ENCODE peak calls at places on chromosome 1, in four cellular contexts. One of them, this sample, is unnamed. For H3K27me3 and H3K36me3, the result is how much of the 10 kb centered on the place peaks cover.

GRCh38 chr1:56375184-56375837 is 204.1 kb downstream of the PLPP3 start:
- DNase-seq in MM.1S: no peak
- DNase-seq in lower lobe of right lung: no peak
- DNase-seq in aorta: no peak
- DNase-seq in this sample: peak

GRCh38 chr1:230327892-230328284 is 98.2 kb downstream of the PGBD5 start:
- DNase-seq in MM.1S: no peak
- DNase-seq in lower lobe of right lung: no peak
- DNase-seq in aorta: no peak
- DNase-seq in this sample: no peak

GRCh38 chr1:8004113-8004802 is 21.9 kb downstream of the ERRFI1 start:
- DNase-seq in MM.1S: no peak
- DNase-seq in lower lobe of right lung: no peak
- DNase-seq in aorta: no peak
- DNase-seq in this sample: no peak

GRCh38 chr1:243390315-243390875 is 134.6 kb downstream of the SDCCAG8 start:
- DNase-seq in MM.1S: no peak
- DNase-seq in lower lobe of right lung: no peak
- DNase-seq in aorta: no peak
- DNase-seq in this sample: no peak

GRCh38 chr1:52209429-52209828 is 67.5 kb downstream of the ZFYVE9 start:
- DNase-seq in MM.1S: no peak
- DNase-seq in lower lobe of right lung: no peak
- DNase-seq in aorta: no peak
- DNase-seq in this sample: peak

GRCh38 chr1:119298687-119299086 is 69.9 kb upstream of the HAO2 start:
- DNase-seq in MM.1S: peak
- DNase-seq in lower lobe of right lung: no peak
- DNase-seq in aorta: no peak
- DNase-seq in this sample: peak

GRCh38 chr1:11581455-11581854 is 72.8 kb downstream of the FBXO2 start:
- DNase-seq in MM.1S: no peak
- DNase-seq in lower lobe of right lung: no peak
- DNase-seq in aorta: peak
- DNase-seq in this sample: no peak

GRCh38 chr1:13965770-13966398 is 265.9 kb downstream of the PRDM2 start:
- DNase-seq in MM.1S: peak
- DNase-seq in lower lobe of right lung: no peak
- DNase-seq in aorta: no peak
- DNase-seq in this sample: peak

GRCh38 chr1:227789042-227789880 is 26.2 kb upstream of the PRSS38 start:
- DNase-seq in MM.1S: no peak
- DNase-seq in lower lobe of right lung: no peak
- DNase-seq in aorta: no peak
- DNase-seq in this sample: no peak

GRCh38 chr1:30511563-30512252 is 211.7 kb downstream of the MATN1 start:
- DNase-seq in MM.1S: no peak
- DNase-seq in lower lobe of right lung: no peak
- DNase-seq in aorta: peak
- DNase-seq in this sample: peak

GRCh38 chr1:84504580-84505021 is 1.6 kb upstream of the SPATA1 start:
- DNase-seq in MM.1S: no peak
- DNase-seq in lower lobe of right lung: no peak
- DNase-seq in aorta: no peak
- DNase-seq in this sample: peak

GRCh38 chr1:8244304-8244703 is 73.6 kb upstream of the SLC45A1 start:
- DNase-seq in MM.1S: no peak
- DNase-seq in lower lobe of right lung: no peak
- DNase-seq in aorta: no peak
- DNase-seq in this sample: no peak

GRCh38 chr1:208029381-208030319 is 118.7 kb upstream of the CD34 start:
- DNase-seq in MM.1S: no peak
- DNase-seq in lower lobe of right lung: no peak
- DNase-seq in aorta: peak
- DNase-seq in this sample: no peak

GRCh38 chr1:97501628-97502027 is 419.2 kb downstream of the DPYD start:
- DNase-seq in MM.1S: no peak
- DNase-seq in lower lobe of right lung: no peak
- DNase-seq in aorta: no peak
- DNase-seq in this sample: no peak

GRCh38 chr1:181768216-181768929 is 285.1 kb downstream of the CACNA1E start:
- DNase-seq in MM.1S: no peak
- DNase-seq in lower lobe of right lung: no peak
- DNase-seq in aorta: no peak
- DNase-seq in this sample: peak

GRCh38 chr1:111463029-111463683 is 10.6 kb upstream of the C1orf162 start:
- DNase-seq in MM.1S: no peak
- DNase-seq in lower lobe of right lung: no peak
- DNase-seq in aorta: no peak
- DNase-seq in this sample: no peak

GRCh38 chr1:64969305-64970066 is 3.1 kb upstream of the JAK1 start:
- DNase-seq in MM.1S: no peak
- DNase-seq in lower lobe of right lung: no peak
- DNase-seq in aorta: no peak
- DNase-seq in this sample: no peak

GRCh38 chr1:21904725-21905520 is 32.2 kb downstream of the HSPG2 start:
- DNase-seq in MM.1S: no peak
- DNase-seq in lower lobe of right lung: no peak
- DNase-seq in aorta: peak
- DNase-seq in this sample: peak

GRCh38 chr1:201495447-201496295 is 11.3 kb downstream of the CSRP1 start:
- DNase-seq in MM.1S: no peak
- DNase-seq in lower lobe of right lung: peak
- DNase-seq in aorta: peak
- DNase-seq in this sample: peak

GRCh38 chr1:42210421-42211133 is 46.0 kb upstream of the GUCA2A start:
- DNase-seq in MM.1S: no peak
- DNase-seq in lower lobe of right lung: no peak
- DNase-seq in aorta: no peak
- DNase-seq in this sample: no peak

GRCh38 chr1:153805042-153805745 is 30.0 kb downstream of the SLC27A3 start:
- DNase-seq in MM.1S: peak
- DNase-seq in lower lobe of right lung: peak
- DNase-seq in aorta: no peak
- DNase-seq in this sample: peak

GRCh38 chr1:32969556-32969955 is 4.9 kb upstream of the RNF19B start:
- DNase-seq in MM.1S: no peak
- DNase-seq in lower lobe of right lung: no peak
- DNase-seq in aorta: no peak
- DNase-seq in this sample: peak

GRCh38 chr1:168488153-168488552 is 55.6 kb downstream of the XCL2 start:
- DNase-seq in MM.1S: no peak
- DNase-seq in lower lobe of right lung: no peak
- DNase-seq in aorta: no peak
- DNase-seq in this sample: peak

GRCh38 chr1:240387036-240387435 is 224.9 kb downstream of the GREM2 start:
- DNase-seq in MM.1S: no peak
- DNase-seq in lower lobe of right lung: no peak
- DNase-seq in aorta: no peak
- DNase-seq in this sample: no peak

GRCh38 chr1:9404541-9404940 is 111.8 kb downstream of the SPSB1 start:
- DNase-seq in MM.1S: no peak
- DNase-seq in lower lobe of right lung: no peak
- DNase-seq in aorta: no peak
- DNase-seq in this sample: no peak
- H3K27me3 ChIP-seq in MM.1S: under half
- H3K27me3 ChIP-seq in lower lobe of right lung: under half
- H3K27me3 ChIP-seq in aorta: under half
- H3K27me3 ChIP-seq in this sample: under half

GRCh38 chr1:147287133-147287865 is 44.8 kb downstream of the CHD1L start:
- DNase-seq in MM.1S: no peak
- DNase-seq in lower lobe of right lung: no peak
- DNase-seq in aorta: no peak
- DNase-seq in this sample: no peak
- H3K36me3 ChIP-seq in MM.1S: half or more
- H3K36me3 ChIP-seq in lower lobe of right lung: half or more
- H3K36me3 ChIP-seq in aorta: under half
- H3K36me3 ChIP-seq in this sample: under half

GRCh38 chr1:3698660-3699408 is 46.5 kb downstream of the TP73 start:
- DNase-seq in MM.1S: no peak
- DNase-seq in lower lobe of right lung: no peak
- DNase-seq in aorta: no peak
- DNase-seq in this sample: peak

GRCh38 chr1:3700631-3701030 is 48.3 kb downstream of the TP73 start:
- DNase-seq in MM.1S: no peak
- DNase-seq in lower lobe of right lung: no peak
- DNase-seq in aorta: no peak
- DNase-seq in this sample: no peak

GRCh38 chr1:3697104-3697503 is 44.8 kb downstream of the TP73 start:
- DNase-seq in MM.1S: no peak
- DNase-seq in lower lobe of right lung: no peak
- DNase-seq in aorta: no peak
- DNase-seq in this sample: no peak

GRCh38 chr1:3697810-3698209 is 45.5 kb downstream of the TP73 start:
- DNase-seq in MM.1S: no peak
- DNase-seq in lower lobe of right lung: no peak
- DNase-seq in aorta: no peak
- DNase-seq in this sample: no peak

GRCh38 chr1:3699596-3699995 is 47.3 kb downstream of the TP73 start:
- DNase-seq in MM.1S: no peak
- DNase-seq in lower lobe of right lung: no peak
- DNase-seq in aorta: no peak
- DNase-seq in this sample: no peak
- H3K27me3 ChIP-seq in MM.1S: under half
- H3K27me3 ChIP-seq in lower lobe of right lung: under half
- H3K27me3 ChIP-seq in aorta: under half
- H3K27me3 ChIP-seq in this sample: under half

GRCh38 chr1:43446388-43446740 is 7.4 kb downstream of the HYI start:
- DNase-seq in MM.1S: no peak
- DNase-seq in lower lobe of right lung: peak
- DNase-seq in aorta: no peak
- DNase-seq in this sample: no peak
- H3K36me3 ChIP-seq in MM.1S: under half
- H3K36me3 ChIP-seq in lower lobe of right lung: half or more
- H3K36me3 ChIP-seq in aorta: under half
- H3K36me3 ChIP-seq in this sample: half or more

This sample was measured in bronchial epithelial cell.